ENCODE peak calls at places on chromosomes 4 and X, in eight cellular contexts. Y is K562, K is A549, N is HCT116, W is SK-N-SH, B is GM23338, I is GM12878, R is HepG2. Q is an unnamed sample.
A peak's percentile ranks its signal among the peaks of the same experiment; 100 is the strongest.

GRCh38 chr4:87117730-87118075 is 102.7 kb downstream of the KLHL8 start:
- DNase-seq in K (no peak), I (no peak), N (no peak), W (no peak), B (no peak), R (no peak), Y (no peak), Q (no peak)

GRCh38 chrX:51459125-51459524 is 37.3 kb downstream of the NUDT11 start:
- DNase-seq in I (no peak), R (peak; percentile 3), N (peak; percentile 18), K (no peak), B (peak; percentile 59), W (no peak), Y (peak; percentile 5), Q (no peak)

GRCh38 chr4:151427268-151427667 is 18.3 kb downstream of the FHIP1A start:
- DNase-seq in K (no peak), N (no peak), R (no peak), B (no peak), W (no peak), Y (no peak), I (no peak), Q (no peak)

GRCh38 chrX:53312946-53313745 is 31.8 kb upstream of the IQSEC2 start:
- DNase-seq in K (peak; percentile 70), B (peak; percentile 70), Y (peak; percentile 60), I (peak; percentile 17), N (peak; percentile 10), R (peak; percentile 13), W (peak; percentile 76), Q (peak; percentile 36)

GRCh38 chrX:77009691-77010090 is 437.5 kb upstream of the FGF16 start:
- DNase-seq in K (no peak), R (no peak), N (no peak), Y (no peak), B (no peak), W (no peak), I (no peak), Q (peak; percentile 5)

GRCh38 chr4:158444621-158445020 is 77.1 kb upstream of the RXFP1 start:
- DNase-seq in R (no peak), Y (no peak), W (no peak), B (no peak), K (no peak), N (no peak), I (no peak), Q (no peak)

GRCh38 chr4:142126890-142127497 is 490.6 kb downstream of the IL15 start:
- DNase-seq in R (peak; percentile 31), W (peak; percentile 15), I (peak; percentile 13), K (peak; percentile 3), Y (peak; percentile 13), N (peak; percentile 66), B (peak; percentile 80), Q (peak; percentile 51)

GRCh38 chr4:77040265-77040664 is 35.5 kb downstream of the CCNI start:
- DNase-seq in K (no peak), N (no peak), R (no peak), Y (no peak), B (no peak), I (no peak), W (no peak), Q (no peak)

GRCh38 chr4:122003335-122003734 is 51.5 kb upstream of the TRPC3 start:
- DNase-seq in W (peak; percentile 60), R (peak; percentile 64), K (peak; percentile 28), B (peak; percentile 89), I (peak; percentile 11), Y (peak; percentile 82), N (peak; percentile 42), Q (peak; percentile 8)

GRCh38 chr4:3765271-3766206 is 646 bp upstream of the ADRA2C start:
- DNase-seq in W (peak; percentile 91), B (peak; percentile 78), R (peak; percentile 41), Y (peak; percentile 75), N (no peak), K (peak; percentile 42), I (no peak), Q (no peak)

GRCh38 chrX:97398030-97398551 is 514.4 kb downstream of the RPA4 start:
- DNase-seq in N (no peak), R (no peak), Y (no peak), B (no peak), W (no peak), I (peak; percentile 55), K (no peak), Q (no peak)

GRCh38 chrX:320126-320783 is 1.7 kb upstream of the GTPBP6 start:
- DNase-seq in N (no peak), B (peak; percentile 51), Y (no peak), R (no peak), I (no peak), K (no peak), W (no peak), Q (no peak)

GRCh38 chr4:26812049-26812729 is 48.5 kb upstream of the STIM2 start:
- DNase-seq in N (no peak), I (no peak), R (no peak), Y (no peak), W (no peak), B (no peak), K (no peak), Q (no peak)

GRCh38 chr4:156941940-156942548 is 29.6 kb downstream of the PDGFC start:
- DNase-seq in B (peak; percentile 78), K (peak; percentile 11), W (no peak), I (no peak), R (peak; percentile 98), Y (no peak), N (no peak), Q (no peak)

GRCh38 chr4:67723949-67724348 is 23.0 kb upstream of the UBA6 start:
- DNase-seq in I (no peak), B (peak; percentile 78), K (no peak), W (peak; percentile 22), R (no peak), Y (no peak), N (no peak), Q (no peak)

GRCh38 chr4:52249583-52249982 is 198.5 kb downstream of the SPATA18 start:
- DNase-seq in N (no peak), B (no peak), Y (no peak), W (no peak), I (no peak), R (no peak), K (no peak), Q (no peak)

GRCh38 chr4:138494931-138495330 is 252.8 kb upstream of the SLC7A11 start:
- DNase-seq in B (peak; percentile 80), W (no peak), R (peak; percentile 12), K (peak; percentile 9), I (peak; percentile 4), N (peak; percentile 13), Y (no peak), Q (no peak)

GRCh38 chrX:132227383-132228112 is 8.3 kb upstream of the RAP2C start:
- DNase-seq in W (no peak), I (no peak), R (no peak), K (no peak), N (no peak), Y (no peak), B (no peak), Q (no peak)

GRCh38 chrX:16060252-16060651 is 63.1 kb upstream of the GRPR start:
- DNase-seq in W (peak; percentile 4), K (no peak), I (no peak), Y (no peak), B (no peak), N (no peak), R (no peak), Q (no peak)

GRCh38 chr4:52172166-52172565 is 121.1 kb downstream of the SPATA18 start:
- DNase-seq in Y (no peak), W (no peak), N (no peak), R (no peak), K (no peak), B (peak; percentile 58), I (no peak), Q (no peak)

GRCh38 chr4:88411491-88412101 is 32.9 kb downstream of the HERC6 start:
- DNase-seq in Y (no peak), I (peak; percentile 13), R (no peak), K (no peak), N (no peak), W (no peak), B (no peak), Q (no peak)

GRCh38 chrX:153226344-153227190 is 47.5 kb downstream of the MAGEA1 start:
- DNase-seq in Y (peak; percentile 93), R (no peak), B (peak; percentile 98), I (no peak), N (peak; percentile 67), K (no peak), W (no peak), Q (peak; percentile 5)

GRCh38 chr4:110620352-110621327 is 2.2 kb downstream of the PITX2 start:
- DNase-seq in W (peak; percentile 66), I (no peak), Y (no peak), K (no peak), N (no peak), R (no peak), B (peak; percentile 88), Q (no peak)

DNA sequence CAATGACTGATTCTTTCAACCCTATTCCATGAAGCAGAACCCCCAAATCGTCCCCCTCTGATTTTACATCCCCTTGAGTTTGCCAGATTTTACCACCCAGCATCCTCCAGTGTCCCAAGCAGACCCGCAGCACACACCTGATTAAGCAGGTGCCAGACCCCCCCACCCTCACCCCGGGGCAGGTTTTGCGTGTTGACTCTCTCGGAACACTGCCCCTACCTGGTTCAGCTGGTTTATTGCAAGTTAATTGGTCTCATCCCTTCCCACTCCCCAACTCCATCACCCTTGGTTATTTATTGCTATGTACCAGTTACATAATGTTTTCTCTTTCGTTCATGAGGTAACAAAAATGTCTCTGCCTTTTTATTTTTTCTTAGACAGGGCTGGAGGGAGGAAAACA is 258.4 kb downstream of the BCOR start:
- DNase-seq in R (no peak), N (no peak), I (no peak), B (no peak), Y (no peak), W (no peak), K (no peak), Q (no peak)
- H3K4me1 ChIP-seq in R (no peaks in the 10 kb centered on the region), N (no peaks in the 10 kb centered on the region), I (no peaks in the 10 kb centered on the region), B (peaks cover 4% of the 10 kb centered on the region), Y (no peaks in the 10 kb centered on the region), W (peaks cover 7% of the 10 kb centered on the region), K (no peaks in the 10 kb centered on the region), Q (no peaks in the 10 kb centered on the region)

GRCh38 chr4:1967512-1968149 is 41.1 kb downstream of the NELFA start:
- DNase-seq in N (no peak), I (no peak), R (no peak), W (peak; percentile 59), B (no peak), K (no peak), Y (no peak), Q (no peak)
- TF ChIP-seq REST in N (no peak), I (no peak), R (no peak), W (no peak), B (no peak), K (no peak), Y (no peak), Q (no peak)

GRCh38 chr4:1208266-1208961 is 36.0 kb upstream of the SPON2 start:
- DNase-seq in I (no peak), Y (no peak), W (no peak), B (peak; percentile 18), N (no peak), K (no peak), R (no peak), Q (no peak)
- H3K4me1 ChIP-seq in I (peaks cover 12% of the 10 kb centered on the region), Y (no peaks in the 10 kb centered on the region), W (peaks cover 54% of the 10 kb centered on the region), B (no peaks in the 10 kb centered on the region), N (no peaks in the 10 kb centered on the region), K (no peaks in the 10 kb centered on the region), R (peaks cover 39% of the 10 kb centered on the region), Q (peaks cover 27% of the 10 kb centered on the region)

DNA sequence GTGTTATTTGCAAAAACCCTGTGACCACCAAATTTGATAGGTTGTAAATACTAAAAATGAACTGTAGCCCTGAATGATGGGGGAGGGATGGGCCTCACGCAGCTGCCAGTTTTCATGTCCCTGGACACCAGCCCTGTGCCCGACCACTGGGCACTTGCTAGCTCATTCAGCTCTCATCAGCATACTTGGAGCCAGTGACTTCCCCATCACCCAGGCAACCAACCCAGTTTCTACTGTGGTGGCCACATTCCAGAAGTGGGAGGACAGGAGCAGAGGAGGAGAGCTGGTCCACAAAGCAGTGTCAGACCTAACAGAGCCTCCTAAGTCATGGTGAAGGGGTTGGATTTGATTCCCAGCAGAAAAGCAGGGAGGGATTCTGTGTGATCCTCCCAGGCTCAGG is 128.2 kb downstream of the CPEB2 start:
- DNase-seq in K (no peak), R (no peak), W (no peak), Y (no peak), N (no peak), B (no peak), I (no peak), Q (no peak)
- TF ChIP-seq REST in K (no peak), R (no peak), W (no peak), Y (no peak), N (no peak), B (no peak), I (no peak), Q (no peak)

Q was measured in Panc1.